ENCODE peak calls at places on chromosomes 11 and 22, in five cellular contexts. F, V, P, I and Z are unnamed samples. For H3K4me1, the result is how much of the 10 kb centered on the place peaks cover.

GRCh38 chr11:60763692-60764369 is 7.2 kb downstream of the MS4A15 start:
- DNase-seq in F (no peak), V (no peak), P (no peak), I (no peak), Z (no peak)

GRCh38 chr11:131759140-131759539 is 388.7 kb downstream of the NTM start:
- DNase-seq in F (no peak), V (no peak), P (no peak), I (no peak), Z (no peak)

GRCh38 chr11:66150140-66150539 is 80.1 kb downstream of the PACS1 start:
- DNase-seq in F (no peak), V (no peak), P (no peak), I (no peak), Z (no peak)

GRCh38 chr11:17924713-17925112 is 88.1 kb downstream of the SERGEF start:
- DNase-seq in F (no peak), V (no peak), P (no peak), I (no peak), Z (no peak)

GRCh38 chr22:21942407-21942895 is 10.2 kb downstream of the PPM1F start:
- DNase-seq in F (no peak), V (no peak), P (no peak), I (peak), Z (peak)

GRCh38 chr22:19811211-19811621 is 43.5 kb downstream of the GNB1L start:
- DNase-seq in F (no peak), V (no peak), P (no peak), I (no peak), Z (peak)

GRCh38 chr11:60870276-60870675 is 2.9 kb downstream of the ZP1 start:
- DNase-seq in F (peak), V (no peak), P (no peak), I (no peak), Z (peak)

GRCh38 chr11:67293090-67293489 is 4.0 kb downstream of the ANKRD13D start:
- DNase-seq in F (no peak), V (no peak), P (no peak), I (no peak), Z (peak)

GRCh38 chr11:82577246-82577645 is 156.4 kb downstream of the FAM181B start:
- DNase-seq in F (no peak), V (no peak), P (no peak), I (no peak), Z (no peak)

GRCh38 chr11:8699903-8700302 is 17.3 kb downstream of the RPL27A start:
- DNase-seq in F (no peak), V (no peak), P (peak), I (no peak), Z (no peak)

GRCh38 chr11:9137293-9138132 is 46.1 kb upstream of the SCUBE2 start:
- DNase-seq in F (peak), V (peak), P (peak), I (peak), Z (peak)

GRCh38 chr11:95451682-95452081 is 220.7 kb upstream of the SESN3 start:
- DNase-seq in F (no peak), V (no peak), P (no peak), I (no peak), Z (no peak)

GRCh38 chr11:90219438-90219837 is 3.4 kb downstream of the CHORDC1 start:
- DNase-seq in F (no peak), V (no peak), P (no peak), I (no peak), Z (no peak)

GRCh38 chr11:73388241-73389133 is 12.3 kb downstream of the RELT start:
- DNase-seq in F (no peak), V (peak), P (no peak), I (no peak), Z (peak)

GRCh38 chr11:20715464-20715863 is 46.1 kb downstream of the NELL1 start:
- DNase-seq in F (no peak), V (no peak), P (no peak), I (no peak), Z (no peak)

GRCh38 chr11:113553235-113553634 is 78.0 kb upstream of the DRD2 start:
- DNase-seq in F (no peak), V (no peak), P (peak), I (peak), Z (no peak)

GRCh38 chr11:31387379-31387778 is 17.7 kb downstream of the DNAJC24 start:
- DNase-seq in F (no peak), V (no peak), P (no peak), I (no peak), Z (no peak)

GRCh38 chr11:92384807-92385206 is 160.2 kb downstream of the FAT3 start:
- DNase-seq in F (no peak), V (no peak), P (no peak), I (no peak), Z (no peak)

GRCh38 chr11:97860237-97860636 is 1160.5 kb upstream of the CNTN5 start:
- DNase-seq in F (no peak), V (no peak), P (no peak), I (no peak), Z (no peak)

GRCh38 chr22:45101828-45102227 is 61.9 kb upstream of the NUP50 start:
- DNase-seq in F (peak), V (peak), P (peak), I (no peak), Z (peak)

GRCh38 chr11:973237-973636 is 47.6 kb downstream of the AP2A2 start:
- DNase-seq in F (no peak), V (no peak), P (no peak), I (no peak), Z (no peak)

GRCh38 chr11:70490208-70490607 is 91.9 kb downstream of the CTTN start:
- DNase-seq in F (no peak), V (no peak), P (no peak), I (no peak), Z (peak)

GRCh38 chr11:26297179-26297970 is 34.6 kb upstream of the ANO3 start:
- DNase-seq in F (no peak), V (peak), P (no peak), I (peak), Z (no peak)

DNA sequence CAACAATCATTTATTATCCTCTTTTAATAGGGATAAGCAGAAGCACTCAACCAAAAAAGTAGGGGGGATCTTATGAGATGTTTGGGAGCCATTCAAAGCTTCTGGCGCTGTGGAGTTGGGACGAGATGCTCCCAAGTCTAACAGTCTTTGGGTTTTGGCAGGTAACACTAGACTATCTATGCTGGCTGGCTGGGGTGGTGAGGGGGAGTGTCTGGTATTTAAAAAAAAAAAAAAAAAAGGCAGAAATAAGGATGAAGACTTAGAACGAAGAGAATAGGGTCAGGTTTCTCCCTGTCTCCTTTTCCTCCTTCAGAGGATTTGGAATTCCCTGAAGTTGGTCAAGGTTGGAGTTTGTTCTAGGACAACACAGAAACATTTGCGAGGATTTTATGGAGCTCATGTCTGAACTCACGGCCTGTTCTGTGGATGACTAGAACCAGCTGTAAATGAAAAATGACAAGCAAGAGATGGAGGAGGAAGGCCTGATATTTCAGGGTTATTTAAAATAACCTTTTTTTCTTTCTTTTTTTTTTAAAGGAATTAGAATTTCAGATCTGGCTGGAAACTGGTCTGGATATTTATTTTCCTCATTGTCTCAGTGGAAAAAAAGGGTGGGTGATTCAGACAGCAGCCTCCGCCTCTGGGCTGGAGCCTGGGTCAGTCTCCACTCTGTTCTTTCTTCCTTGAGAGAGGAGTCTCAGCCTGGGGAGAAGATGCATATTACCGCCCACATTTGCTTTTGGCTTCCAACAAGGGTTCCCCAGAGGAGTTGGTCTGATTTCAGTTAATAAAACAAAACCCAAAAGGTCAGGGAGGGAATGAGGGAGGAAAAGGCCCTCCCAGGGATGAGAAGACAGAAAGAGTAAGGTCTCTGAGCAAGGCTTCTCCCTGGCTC is 80.0 kb downstream of the USP35 start:
- DNase-seq in F (no peak), V (no peak), P (no peak), I (no peak), Z (no peak)
- H3K4me1 ChIP-seq in F (under half), V (under half), P (under half), I (under half), Z (under half)

DNA sequence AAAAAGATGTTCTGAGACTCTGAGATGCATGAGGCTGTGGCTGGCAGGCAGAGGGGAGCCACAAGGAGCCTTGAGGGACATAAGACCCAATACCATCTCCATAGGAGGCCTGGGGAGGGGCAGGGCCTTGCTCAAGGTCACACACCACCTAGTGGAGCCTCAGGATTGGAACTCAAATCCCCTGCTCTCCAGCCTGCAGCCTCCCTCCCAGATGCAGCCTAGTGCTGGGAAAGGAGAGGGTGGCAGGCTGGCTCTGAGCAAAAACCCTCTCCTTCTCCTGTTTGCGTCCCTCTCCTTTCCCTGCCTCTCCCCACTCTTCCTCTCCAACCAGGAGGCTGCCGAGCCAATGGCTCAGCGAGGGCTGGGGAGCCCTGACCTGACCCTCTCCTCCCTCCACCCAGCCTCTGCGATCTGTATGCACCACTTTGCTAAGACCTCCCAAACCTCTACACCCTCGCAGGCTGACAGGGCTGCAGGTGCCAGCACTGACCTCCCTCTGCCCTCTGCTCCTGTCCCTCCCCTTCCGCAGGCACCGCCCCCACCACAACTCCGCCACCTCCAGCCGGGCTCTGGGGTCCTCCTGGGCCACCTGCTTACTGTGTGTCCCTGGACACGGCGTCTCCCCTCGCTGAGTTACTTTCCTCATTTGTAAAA is 14.7 kb downstream of the IGLL1 start:
- DNase-seq in F (peak), V (peak), P (peak), I (peak), Z (no peak)
- TF ChIP-seq CTCF in F (peak), V (peak), P (peak), I (no peak), Z (no peak)

GRCh38 chr11:45850446-45850845 is 3.2 kb downstream of the CRY2 start:
- DNase-seq in F (no peak), V (no peak), P (no peak), I (no peak), Z (no peak)
- H3K4me1 ChIP-seq in F (under half), V (under half), P (under half), I (under half), Z (half or more)

GRCh38 chr22:46133588-46133855 is 16.8 kb upstream of the PPARA start:
- DNase-seq in F (no peak), V (no peak), P (no peak), I (no peak), Z (no peak)

GRCh38 chr22:46129390-46130041 is 20.8 kb upstream of the PPARA start:
- DNase-seq in F (no peak), V (no peak), P (no peak), I (no peak), Z (peak)

GRCh38 chr22:46128606-46129005 is 21.7 kb upstream of the PPARA start:
- DNase-seq in F (no peak), V (no peak), P (no peak), I (no peak), Z (no peak)

GRCh38 chr22:46132830-46133587 is 17.3 kb upstream of the PPARA start:
- DNase-seq in F (no peak), V (no peak), P (no peak), I (no peak), Z (no peak)

GRCh38 chr22:46131151-46131587 is 19.2 kb upstream of the PPARA start:
- DNase-seq in F (no peak), V (no peak), P (peak), I (no peak), Z (no peak)
- TF ChIP-seq CTCF in F (peak), V (peak), P (peak), I (peak), Z (peak)

DNA sequence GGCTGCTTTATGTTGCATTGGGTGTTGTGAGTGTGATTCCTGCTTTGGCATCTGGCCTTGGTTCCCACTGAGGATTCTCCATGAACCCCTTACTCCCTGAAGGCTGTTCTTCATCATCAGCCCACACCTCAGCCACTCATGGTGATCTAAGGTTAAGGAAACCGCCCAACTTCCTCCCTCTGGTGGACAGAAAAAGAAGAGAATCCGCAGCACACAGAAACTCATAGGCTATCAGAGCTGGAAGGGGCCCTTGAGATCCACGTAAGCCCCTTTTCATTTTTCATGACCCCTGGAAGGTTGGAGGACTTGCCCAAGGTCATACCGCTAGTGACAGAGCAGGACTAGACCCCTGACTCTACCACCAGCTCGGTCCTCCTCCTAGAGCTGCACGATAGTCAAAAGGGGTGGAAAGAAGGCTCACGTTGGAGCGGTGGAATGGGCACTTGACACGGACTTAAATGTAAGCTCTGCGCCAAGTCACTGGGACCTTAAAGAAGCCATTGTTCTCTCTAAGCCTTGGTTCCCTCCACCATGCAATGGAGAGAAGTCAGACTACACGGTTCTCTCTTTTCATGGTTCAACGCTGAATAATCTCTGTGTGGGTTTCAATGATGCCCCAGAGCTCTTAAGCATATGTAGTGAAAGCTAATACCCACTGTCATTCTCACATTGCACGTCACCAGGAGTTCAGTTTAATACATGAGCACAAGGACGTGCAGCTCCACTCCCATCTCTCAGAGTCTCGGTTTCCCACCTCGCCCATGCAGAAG is 83.6 kb upstream of the CRTAM start:
- DNase-seq in F (peak), V (peak), P (peak), I (peak), Z (no peak)
- H3K4me1 ChIP-seq in F (under half), V (under half), P (under half), I (under half), Z (under half)

DNA sequence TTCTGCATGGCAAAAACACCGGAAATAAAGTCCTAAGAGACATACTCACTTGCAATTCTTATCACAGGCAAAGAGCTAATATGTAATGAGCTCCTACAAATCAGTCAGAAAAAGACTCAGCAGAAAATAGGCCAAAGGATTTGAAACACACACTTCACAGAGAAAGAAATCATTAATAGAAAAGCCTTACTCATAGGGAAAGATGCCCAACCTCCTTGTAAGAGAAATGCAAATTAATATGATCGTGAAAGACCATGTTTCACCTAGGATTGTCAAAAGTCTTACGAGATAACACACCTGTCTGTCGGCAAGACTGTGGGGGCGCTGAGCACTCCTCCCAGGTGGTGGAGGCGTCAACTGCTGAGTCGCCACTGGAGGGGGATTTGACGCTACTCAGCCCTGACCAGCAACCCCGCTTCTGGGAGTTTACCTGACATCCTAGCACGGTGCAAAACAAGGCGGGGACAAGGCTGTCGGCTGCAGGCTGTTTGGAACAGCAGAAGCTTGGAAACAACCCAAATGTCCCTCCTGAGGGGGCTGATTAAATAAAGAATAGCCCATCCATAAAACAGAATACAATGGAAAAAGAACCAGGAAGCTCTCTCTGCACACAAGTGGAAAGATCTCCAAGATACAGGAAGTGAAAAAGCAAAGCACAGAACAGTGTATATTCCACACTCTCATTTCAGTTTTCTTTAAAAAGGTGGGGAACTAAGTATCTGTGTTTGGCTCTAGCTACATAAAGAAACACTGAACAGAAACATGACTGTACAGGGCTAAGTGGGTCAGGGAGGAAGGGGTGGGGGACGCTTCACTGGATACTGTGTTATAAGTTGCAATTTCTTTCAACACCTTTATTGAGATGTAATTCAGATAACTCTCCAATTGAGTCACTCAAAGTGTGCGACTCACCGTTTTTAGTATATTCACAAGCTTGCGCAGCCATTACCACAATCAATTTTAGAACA is 11.5 kb downstream of the CSNK1E start:
- DNase-seq in F (no peak), V (no peak), P (peak), I (no peak), Z (no peak)
- TF ChIP-seq CTCF in F (no peak), V (no peak), P (peak), I (no peak), Z (no peak)

DNA sequence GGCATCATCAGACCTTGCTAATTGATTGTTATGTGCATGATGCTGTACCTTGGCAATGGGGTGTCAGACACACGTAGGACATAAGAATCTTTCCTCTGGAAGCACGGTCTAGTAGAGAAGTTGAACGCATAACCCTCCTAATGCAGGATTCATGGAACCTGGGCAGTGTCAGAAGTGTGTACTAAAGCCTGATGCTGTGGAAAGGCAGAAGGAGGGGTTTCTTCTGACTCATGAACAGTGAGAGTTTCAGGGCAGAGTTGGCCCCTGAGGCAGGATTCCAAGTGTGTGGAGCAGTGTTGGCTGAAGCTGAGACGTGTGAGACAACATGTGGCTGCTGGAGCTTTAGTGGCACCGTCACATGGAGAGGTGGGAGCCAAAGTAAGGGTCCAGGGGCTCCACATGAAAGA is 3.5 kb downstream of the PANX1 start:
- DNase-seq in F (no peak), V (no peak), P (no peak), I (no peak), Z (no peak)
- H3K4me1 ChIP-seq in F (half or more), V (under half), P (under half), I (half or more), Z (half or more)

DNA sequence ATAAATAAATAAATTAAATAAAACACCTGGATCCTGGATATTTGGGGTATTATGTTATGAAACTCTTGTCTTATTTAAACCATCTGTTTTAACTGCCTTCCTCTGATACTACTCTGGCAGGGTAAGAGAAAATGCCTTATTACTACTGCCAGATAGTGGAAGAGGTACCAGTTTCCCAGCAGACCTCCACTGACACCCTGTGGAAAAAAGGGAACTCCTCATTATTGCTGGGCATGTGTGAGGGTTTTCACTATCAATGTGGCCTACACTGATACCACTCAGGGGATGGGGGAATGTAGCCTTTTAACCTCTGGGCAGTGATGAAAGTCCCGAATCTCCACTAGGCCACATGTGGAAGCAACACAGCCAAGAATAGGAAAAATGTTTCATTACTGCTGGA is 121.0 kb downstream of the LUZP2 start:
- DNase-seq in F (no peak), V (no peak), P (no peak), I (no peak), Z (no peak)
- TF ChIP-seq CTCF in F (no peak), V (no peak), P (peak), I (no peak), Z (no peak)